ENCODE peak calls at places on chromosomes 5 and 9, in four cellular contexts. O, R, Q and W are unnamed samples.

GRCh38 chr5:119355636-119356383 is at the start of gene TNFAIP8:
- DNase-seq in O (peak; percentile 51), R (peak; percentile 86), Q (peak; percentile 73), W (peak; percentile 80)

GRCh38 chr5:151251001-151251551 is 1.9 kb upstream of the GM2A start:
- DNase-seq in O (no peak), R (peak; percentile 61), Q (no peak), W (no peak)

GRCh38 chr9:6896562-6896961 is 138.8 kb downstream of the KDM4C start:
- DNase-seq in O (no peak), R (no peak), Q (peak; percentile 22), W (no peak)

GRCh38 chr5:115246361-115246991 is 16.2 kb downstream of the PGGT1B start:
- DNase-seq in O (no peak), R (no peak), Q (peak; percentile 64), W (peak; percentile 55)

GRCh38 chr5:32523625-32524024 is 61.7 kb upstream of the SUB1 start:
- DNase-seq in O (no peak), R (no peak), Q (no peak), W (no peak)

GRCh38 chr5:93163010-93163663 is 417.9 kb downstream of the NR2F1-AS1 start:
- DNase-seq in O (no peak), R (no peak), Q (peak; percentile 59), W (peak; percentile 83)

GRCh38 chr5:95261369-95262175 is 23.3 kb downstream of the MCTP1 start:
- DNase-seq in O (no peak), R (no peak), Q (peak; percentile 52), W (peak; percentile 47)

GRCh38 chr5:115415143-115415491 is 118.7 kb upstream of the CCDC112 start:
- DNase-seq in O (no peak), R (peak; percentile 30), Q (peak; percentile 88), W (peak; percentile 69)

GRCh38 chr5:7927466-7928375 is 58.8 kb downstream of the MTRR start:
- DNase-seq in O (no peak), R (peak; percentile 44), Q (peak; percentile 65), W (peak; percentile 75)

GRCh38 chr9:31587176-31587575 is 797.3 kb upstream of the ACO1 start:
- DNase-seq in O (no peak), R (no peak), Q (no peak), W (no peak)

GRCh38 chr9:6367128-6367741 is 39.1 kb downstream of the TPD52L3 start:
- DNase-seq in O (no peak), R (no peak), Q (no peak), W (no peak)

GRCh38 chr9:127987103-127987614 is 6.4 kb upstream of the EEIG1 start:
- DNase-seq in O (no peak), R (no peak), Q (peak; percentile 73), W (peak; percentile 84)

GRCh38 chr9:93387791-93388190 is 63.7 kb upstream of the FAM120A start:
- DNase-seq in O (no peak), R (no peak), Q (no peak), W (no peak)

GRCh38 chr5:117809251-117809650 is 1179.1 kb downstream of the DTWD2 start:
- DNase-seq in O (no peak), R (no peak), Q (no peak), W (no peak)

GRCh38 chr9:114339130-114339908 is 9.7 kb downstream of the ORM2 start:
- DNase-seq in O (no peak), R (peak; percentile 73), Q (peak; percentile 60), W (peak; percentile 90)

GRCh38 chr5:146103594-146103993 is 1.8 kb downstream of the PLAC8L1 start:
- DNase-seq in O (no peak), R (no peak), Q (peak; percentile 56), W (peak; percentile 23)